ENCODE peak calls at places on chromosomes 16 and 17, in four cellular contexts. E, L, C and R are unnamed samples.

GRCh38 chr17:17816240-17816814 is 20.5 kb downstream of the SREBF1 start:
- DNase-seq in L (no peak), C (no peak), E (no peak), R (no peak)

GRCh38 chr17:48484850-48485249 is 46.0 kb downstream of the HOXB1 start:
- DNase-seq in C (no peak), L (no peak), E (no peak), R (no peak)

GRCh38 chr16:47299587-47299986 is 155.8 kb upstream of the NETO2 start:
- DNase-seq in C (no peak), E (no peak), L (no peak), R (no peak)

GRCh38 chr16:84726670-84727467 is 27.1 kb downstream of the USP10 start:
- DNase-seq in L (no peak), C (no peak), E (no peak), R (no peak)

GRCh38 chr17:61073799-61074513 is 325.7 kb upstream of the TBX2 start:
- DNase-seq in L (no peak), C (no peak), E (no peak), R (no peak)

GRCh38 chr17:18315498-18316360 is 636 bp downstream of the SMCR8 start:
- DNase-seq in E (no peak), C (no peak), L (peak; percentile 14), R (no peak)

GRCh38 chr16:89398924-89399323 is 91.4 kb downstream of the ANKRD11 start:
- DNase-seq in C (no peak), L (no peak), E (no peak), R (no peak)

GRCh38 chr17:13421581-13421980 is 180.1 kb downstream of the HS3ST3A1 start:
- DNase-seq in C (no peak), E (no peak), L (no peak), R (no peak)

GRCh38 chr17:19645608-19646250 is 2.8 kb upstream of the ALDH3A2 start:
- DNase-seq in E (no peak), C (peak; percentile 14), L (peak; percentile 81), R (no peak)

GRCh38 chr16:65572156-65572555 is 450.3 kb upstream of the CDH11 start:
- DNase-seq in E (no peak), L (no peak), C (no peak), R (no peak)

GRCh38 chr17:56592487-56593072 is 919 bp upstream of the NOG start:
- DNase-seq in E (peak; percentile 23), C (peak; percentile 55), L (peak; percentile 25), R (peak; percentile 42)

GRCh38 chr17:12983986-12984932 is 33.6 kb downstream of the ELAC2 start:
- DNase-seq in L (no peak), C (no peak), E (no peak), R (no peak)

GRCh38 chr16:83907926-83908325 is 9.0 kb downstream of the MLYCD start:
- DNase-seq in C (no peak), E (no peak), L (no peak), R (no peak)

GRCh38 chr17:78555741-78556401 is 21.3 kb downstream of the DNAH17 start:
- DNase-seq in E (no peak), C (no peak), L (no peak), R (no peak)

GRCh38 chr17:39400547-39401411 is 647 bp downstream of the FBXL20 start:
- DNase-seq in C (peak; percentile 22), L (peak; percentile 10), E (peak; percentile 4), R (no peak)

GRCh38 chr16:56041556-56042140 is 149.6 kb upstream of the GNAO1 start:
- DNase-seq in C (peak; percentile 5), L (no peak), E (peak; percentile 64), R (no peak)

GRCh38 chr16:10947211-10947787 is 2.9 kb downstream of the CLEC16A start:
- DNase-seq in C (no peak), E (no peak), L (no peak), R (no peak)